ENCODE peak calls at places on chromosomes 16 and 17, in nine cellular contexts. G is activated CD4-positive, alpha-beta T cell treated with anti-CD3 and anti-CD28 coated beads for 1 hour; T is AG09309; L is right atrium auricular region; B is activated naive CD4-positive, alpha-beta T cell; M is tibial artery; W is osteocyte; H is CD8-positive, alpha-beta T cell; S is SIG-M5. Y is an unnamed sample.
A peak's percentile ranks its signal among the peaks of the same experiment; 100 is the strongest.

GRCh38 chr16:66408181-66409048 is 18.7 kb upstream of the BEAN1 start:
- DNase-seq in W (peak; percentile 54), T (no peak), H (no peak), L (peak; percentile 59), M (no peak), G (no peak), S (no peak), B (no peak), Y (peak; percentile 20)

GRCh38 chr17:71460943-71461342 is 659.9 kb upstream of the SOX9 start:
- DNase-seq in L (no peak), W (no peak), B (no peak), T (no peak), G (no peak), S (no peak), M (peak; percentile 23), H (no peak), Y (peak; percentile 62)

GRCh38 chr17:7176870-7177209 is 2.3 kb downstream of the ASGR1 start:
- DNase-seq in G (no peak), T (no peak), H (no peak), W (no peak), B (no peak), L (no peak), M (no peak), S (no peak), Y (peak; percentile 61)

GRCh38 chr16:12459401-12459791 is 344.3 kb downstream of the CPPED1 start:
- DNase-seq in M (peak; percentile 60), B (no peak), S (peak; percentile 62), W (no peak), H (no peak), L (peak; percentile 71), G (no peak), T (no peak), Y (no peak)

GRCh38 chr16:76265434-76266045 is 11.7 kb upstream of the CNTNAP4 start:
- DNase-seq in S (no peak), G (no peak), T (no peak), B (no peak), L (no peak), H (no peak), W (no peak), M (no peak), Y (peak; percentile 87)

GRCh38 chr17:75447951-75448856 is 8.2 kb upstream of the TMEM94 start:
- DNase-seq in T (no peak), L (no peak), H (no peak), B (no peak), W (no peak), M (no peak), S (no peak), G (no peak), Y (no peak)

GRCh38 chr16:52634101-52634500 is 87.2 kb upstream of the TOX3 start:
- DNase-seq in G (no peak), M (no peak), W (no peak), T (no peak), S (no peak), B (no peak), H (no peak), L (no peak), Y (no peak)

GRCh38 chr17:44363613-44364159 is at the start of gene FAM171A2:
- DNase-seq in L (no peak), S (no peak), B (peak; percentile 31), W (peak; percentile 92), T (no peak), G (peak; percentile 40), H (peak; percentile 56), M (no peak), Y (peak; percentile 85)

GRCh38 chr17:51189628-51190027 is 23.4 kb downstream of the NME2 start:
- DNase-seq in H (no peak), W (no peak), G (no peak), T (no peak), L (no peak), S (no peak), B (no peak), M (no peak), Y (no peak)

GRCh38 chr16:56793504-56793903 is 63.6 kb downstream of the NUP93 start:
- DNase-seq in M (no peak), T (no peak), H (no peak), W (no peak), L (no peak), B (no peak), S (no peak), G (no peak), Y (peak; percentile 55)

GRCh38 chr17:301681-302299 is 50.8 kb downstream of the RPH3AL start:
- DNase-seq in M (no peak), G (no peak), S (no peak), B (no peak), T (no peak), H (no peak), W (no peak), L (peak; percentile 71), Y (no peak)

GRCh38 chr17:740240-741055 is 8.1 kb downstream of the TLCD3A start:
- DNase-seq in M (no peak), L (no peak), G (no peak), W (no peak), T (no peak), B (no peak), H (no peak), S (peak; percentile 62), Y (no peak)

GRCh38 chr16:20773679-20774078 is 9.9 kb downstream of the ACSM3 start:
- DNase-seq in S (no peak), T (no peak), G (no peak), L (no peak), B (no peak), H (no peak), M (no peak), W (no peak), Y (no peak)

GRCh38 chr16:56551796-56552738 is 12.8 kb upstream of the MT4 start:
- DNase-seq in G (no peak), H (no peak), W (no peak), T (no peak), B (no peak), S (no peak), M (no peak), L (no peak), Y (no peak)

GRCh38 chr16:30958164-30959083 is 870 bp downstream of the SETD1A start:
- DNase-seq in H (no peak), W (no peak), L (no peak), B (no peak), S (no peak), M (peak; percentile 38), T (no peak), G (no peak), Y (peak; percentile 75)

GRCh38 chr17:37066322-37066905 is 117.7 kb downstream of the AATF start:
- DNase-seq in L (no peak), H (no peak), W (no peak), M (no peak), B (no peak), G (no peak), S (no peak), T (no peak), Y (peak; percentile 42)

GRCh38 chr16:84663433-84664101 is 15.3 kb downstream of the KLHL36 start:
- DNase-seq in W (no peak), L (no peak), T (no peak), G (no peak), H (no peak), S (no peak), M (no peak), B (no peak), Y (no peak)

Y was measured in GM23338.